ENCODE peak calls at places on chromosome 10, in six cellular contexts. K, R, B, F, E and G are unnamed samples. For H3K27me3, the result is how much of the 10 kb centered on the place peaks cover.

GRCh38 chr10:96306516-96306915 is 2.3 kb downstream of the DNTT start:
- DNase-seq in B (peak), K (peak), E (peak), F (no peak), R (no peak), G (peak)

GRCh38 chr10:123792579-123792978 is 99.0 kb downstream of the CPXM2 start:
- DNase-seq in B (no peak), K (no peak), R (no peak), E (no peak), F (no peak), G (no peak)

GRCh38 chr10:93096901-93097300 is 23.2 kb downstream of the CYP26A1 start:
- DNase-seq in E (no peak), B (no peak), F (no peak), K (no peak), R (no peak), G (no peak)

GRCh38 chr10:132704008-132704814 is 81.7 kb downstream of the NKX6-2 start:
- DNase-seq in F (no peak), E (no peak), K (no peak), R (no peak), B (no peak), G (no peak)

GRCh38 chr10:33860994-33861393 is 526.5 kb upstream of the NRP1 start:
- DNase-seq in R (no peak), B (no peak), F (no peak), E (no peak), K (no peak), G (no peak)

GRCh38 chr10:116080553-116080952 is 192.5 kb downstream of the GFRA1 start:
- DNase-seq in K (no peak), B (no peak), R (no peak), E (no peak), F (no peak), G (no peak)

GRCh38 chr10:97138174-97138573 is 47.6 kb downstream of the SLIT1 start:
- DNase-seq in E (peak), B (no peak), K (no peak), F (no peak), R (no peak), G (no peak)

GRCh38 chr10:114303556-114303955 is 64.5 kb downstream of the VWA2 start:
- DNase-seq in K (no peak), E (no peak), R (peak), F (no peak), B (no peak), G (no peak)

GRCh38 chr10:34157501-34157900 is 657.6 kb downstream of the PARD3 start:
- DNase-seq in R (no peak), K (no peak), E (no peak), B (no peak), F (no peak), G (no peak)

GRCh38 chr10:52631146-52631545 is 141.4 kb downstream of the MBL2 start:
- DNase-seq in E (no peak), B (no peak), F (no peak), K (no peak), R (no peak), G (no peak)

GRCh38 chr10:119177708-119178370 is 773 bp downstream of the PRDX3 start:
- DNase-seq in K (no peak), B (peak), R (no peak), F (no peak), E (no peak), G (no peak)

GRCh38 chr10:91096263-91096662 is 124.2 kb upstream of the PCGF5 start:
- DNase-seq in B (no peak), R (no peak), K (no peak), E (no peak), F (no peak), G (no peak)

GRCh38 chr10:91088300-91089140 is 131.9 kb upstream of the PCGF5 start:
- DNase-seq in E (no peak), K (peak), F (no peak), B (no peak), R (no peak), G (no peak)

GRCh38 chr10:91097313-91097712 is 123.2 kb upstream of the PCGF5 start:
- DNase-seq in B (no peak), F (no peak), K (no peak), E (no peak), R (no peak), G (no peak)

GRCh38 chr10:91090761-91091529 is 129.5 kb upstream of the PCGF5 start:
- DNase-seq in R (no peak), K (no peak), B (no peak), E (no peak), F (no peak), G (no peak)

GRCh38 chr10:91091780-91092179 is 128.7 kb upstream of the PCGF5 start:
- DNase-seq in R (no peak), B (no peak), E (no peak), K (no peak), F (no peak), G (no peak)
- TF ChIP-seq POLR2A in R (no peak), B (no peak), E (no peak), K (no peak), F (no peak), G (no peak)

GRCh38 chr10:117533507-117534281 is 8.9 kb upstream of the EMX2 start:
- DNase-seq in B (no peak), R (no peak), E (no peak), F (no peak), K (no peak), G (no peak)
- H3K27me3 ChIP-seq in B (under half), R (under half), E (half or more), F (half or more), K (half or more), G (half or more)

DNA sequence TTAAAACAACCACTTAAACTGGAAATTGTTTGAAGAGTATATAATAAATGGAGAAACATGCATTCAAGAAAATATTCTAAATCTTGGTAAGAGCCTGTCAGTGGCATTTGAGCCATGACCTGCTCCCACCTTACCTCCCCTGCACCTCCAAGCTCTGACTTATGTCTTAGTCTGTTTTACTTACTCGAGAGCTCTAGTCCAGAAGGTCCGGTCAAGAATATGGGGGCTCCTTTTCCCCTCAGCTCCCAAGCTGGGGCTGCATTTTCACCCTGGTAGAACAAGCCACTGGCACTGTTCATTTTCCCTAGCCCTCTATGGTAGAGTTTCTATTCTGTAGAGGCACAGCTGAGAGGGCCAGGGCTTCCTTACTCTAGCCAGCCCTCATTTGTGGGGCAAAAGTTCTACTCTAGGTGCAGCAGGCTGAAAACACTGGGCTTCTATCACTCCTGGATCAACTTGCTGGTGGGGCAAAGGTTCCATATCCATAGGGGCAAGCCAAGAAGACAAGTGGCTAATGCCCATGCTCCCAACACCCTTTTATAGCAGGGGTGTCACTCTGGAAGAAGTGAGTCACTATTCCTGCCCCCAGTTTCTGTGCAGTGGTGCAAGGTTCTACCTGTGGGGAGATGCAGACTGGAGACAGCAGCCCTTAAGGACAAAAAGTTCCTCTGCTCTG is 40.6 kb downstream of the ZNF438 start:
- DNase-seq in K (no peak), E (no peak), R (no peak), F (no peak), B (no peak), G (no peak)
- TF ChIP-seq POLR2A in K (no peak), E (no peak), R (no peak), F (no peak), B (no peak), G (no peak)

DNA sequence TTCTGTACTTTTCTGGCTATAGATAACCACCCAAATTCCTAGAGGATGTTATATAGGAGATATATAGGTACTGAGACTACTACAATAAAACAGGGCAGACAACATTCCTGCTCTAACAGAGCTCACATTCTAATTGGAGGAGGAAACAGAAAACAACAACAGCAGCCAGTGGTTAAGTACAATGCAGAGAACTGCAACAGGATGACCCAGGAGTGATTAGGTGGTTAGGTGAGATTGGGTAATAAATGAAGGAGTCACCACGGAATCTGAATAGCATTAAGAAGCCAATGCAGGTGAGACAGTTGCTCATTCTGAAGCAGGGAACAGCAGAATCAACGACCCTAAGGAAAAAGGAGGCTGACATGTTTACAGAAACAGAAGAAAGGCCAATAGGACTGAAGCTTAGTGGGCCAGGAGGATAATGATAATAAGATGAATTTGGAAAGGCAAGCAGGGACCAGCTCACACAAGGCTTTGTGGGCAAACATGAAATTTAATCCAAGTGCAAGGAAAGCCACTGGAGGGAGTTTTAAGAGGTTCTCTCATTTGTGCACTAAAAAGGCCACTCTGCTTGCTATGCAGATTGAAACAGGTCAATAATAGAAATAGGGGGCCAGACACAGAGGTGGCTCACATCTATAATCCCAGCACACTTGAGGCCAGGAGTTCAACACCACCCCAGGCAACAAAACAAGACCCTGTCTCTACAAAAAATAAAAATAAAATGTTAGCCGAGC is 16.9 kb upstream of the REEP3 start:
- DNase-seq in R (no peak), K (no peak), F (no peak), E (no peak), B (no peak), G (no peak)
- H3K27me3 ChIP-seq in R (under half), K (under half), F (under half), E (under half), B (under half), G (under half)

GRCh38 chr10:77835669-77836086 is 90.9 kb downstream of the DLG5 start:
- DNase-seq in R (no peak), E (no peak), B (no peak), F (no peak), K (peak), G (no peak)

GRCh38 chr10:77837248-77837924 is 89.2 kb downstream of the DLG5 start:
- DNase-seq in B (peak), E (no peak), K (no peak), R (no peak), F (peak), G (no peak)

GRCh38 chr10:77837925-77838595 is 88.5 kb downstream of the DLG5 start:
- DNase-seq in R (no peak), B (peak), K (no peak), E (no peak), F (no peak), G (no peak)

GRCh38 chr10:77834943-77835668 is 91.4 kb downstream of the DLG5 start:
- DNase-seq in B (no peak), F (no peak), K (no peak), E (no peak), R (no peak), G (no peak)

DNA sequence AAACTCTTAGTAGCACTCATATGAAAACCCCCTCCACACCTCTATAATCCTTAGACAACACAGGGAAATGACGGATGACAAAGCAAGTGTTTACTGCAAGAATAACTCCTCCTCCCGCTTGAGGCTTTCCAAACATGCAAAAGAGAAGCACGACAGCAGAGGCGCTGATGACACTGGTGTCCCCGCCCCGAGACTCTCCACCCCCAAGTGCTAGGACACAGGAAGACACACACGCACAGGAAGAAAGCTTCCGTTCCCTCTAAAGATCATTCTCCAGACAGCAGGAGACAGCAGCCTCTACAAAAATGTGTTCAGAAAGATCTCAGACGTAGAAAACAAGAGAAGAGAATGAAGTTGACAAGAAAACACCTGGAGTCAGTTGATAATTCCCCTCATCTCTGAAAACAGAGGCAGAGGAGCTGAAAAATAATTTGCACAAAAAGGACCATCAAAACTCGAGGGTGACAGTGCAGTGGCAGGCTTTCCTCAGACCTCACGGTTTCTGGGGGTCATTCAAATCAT is 90.2 kb downstream of the DLG5 start:
- DNase-seq in E (peak), K (peak), F (peak), R (no peak), B (peak), G (peak)
- TF ChIP-seq POLR2A in E (no peak), K (no peak), F (no peak), R (no peak), B (no peak), G (no peak)

GRCh38 chr10:59172567-59172966 is 3.9 kb upstream of the PHYHIPL start:
- DNase-seq in B (no peak), F (no peak), K (no peak), R (no peak), E (no peak), G (no peak)

GRCh38 chr10:59177031-59177861 is 803 bp downstream of the PHYHIPL start:
- DNase-seq in R (peak), B (peak), F (no peak), K (no peak), E (peak), G (no peak)

GRCh38 chr10:59176241-59177030 is at the start of gene PHYHIPL:
- DNase-seq in B (peak), F (no peak), K (no peak), R (peak), E (peak), G (no peak)

GRCh38 chr10:59175538-59176240 is 754 bp upstream of the PHYHIPL start:
- DNase-seq in F (no peak), K (no peak), B (peak), E (peak), R (peak), G (no peak)

DNA sequence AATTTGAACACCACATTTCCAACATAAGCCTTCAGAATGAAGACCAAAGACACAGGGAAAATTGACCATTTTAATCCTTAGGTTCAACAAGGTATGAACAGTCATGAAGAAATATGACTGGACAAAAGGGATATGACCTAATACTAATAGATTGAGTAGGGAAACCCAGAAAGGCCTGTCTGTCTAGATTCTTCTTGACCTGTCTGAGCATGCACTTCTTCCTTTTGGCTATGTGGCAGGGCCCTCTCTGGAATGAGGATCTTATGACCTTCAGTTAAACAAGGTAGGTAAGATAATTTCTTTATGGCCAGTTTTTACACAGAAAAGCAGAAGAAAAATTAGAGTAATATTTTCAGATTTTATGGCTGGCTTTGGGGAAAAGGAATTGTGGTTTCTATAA is 3.0 kb upstream of the PHYHIPL start:
- DNase-seq in K (no peak), B (no peak), R (no peak), E (no peak), F (no peak), G (no peak)
- H3K27me3 ChIP-seq in K (under half), B (under half), R (under half), E (under half), F (under half), G (under half)

GRCh38 chr10:16494174-16494573 is 27.5 kb downstream of the C1QL3 start:
- DNase-seq in K (no peak), F (no peak), E (no peak), B (no peak), R (no peak), G (no peak)
- TF ChIP-seq POLR2A in K (no peak), F (no peak), E (no peak), B (no peak), R (no peak), G (no peak)